ENCODE peak calls at places on chromosome 6, in seven cellular contexts. W is K562, O is tibial nerve, K is psoas muscle, A is transverse colon, D is MM.1S, N is pancreas. M is an unnamed sample.

GRCh38 chr6:170553686-170554085 is 483 bp upstream of the TBP start:
- DNase-seq in W (no peak), O (no peak), K (no peak), A (no peak), D (peak), N (peak), M (no peak)

GRCh38 chr6:43115365-43115764 is 39.3 kb downstream of the PTK7 start:
- DNase-seq in W (peak), O (no peak), K (no peak), A (no peak), D (no peak), N (no peak), M (peak)

GRCh38 chr6:122620428-122620827 is 10.2 kb downstream of the PKIB start:
- DNase-seq in W (no peak), O (no peak), K (no peak), A (no peak), D (no peak), N (no peak), M (no peak)

GRCh38 chr6:7532232-7532631 is 9.2 kb upstream of the DSP start:
- DNase-seq in W (no peak), O (no peak), K (no peak), A (peak), D (no peak), N (no peak), M (no peak)

GRCh38 chr6:99790679-99791078 is 184.0 kb downstream of the PRDM13 start:
- DNase-seq in W (no peak), O (no peak), K (no peak), A (no peak), D (no peak), N (no peak), M (no peak)

GRCh38 chr6:166104107-166104506 is 63.5 kb downstream of the TBXT start:
- DNase-seq in W (no peak), O (no peak), K (no peak), A (no peak), D (no peak), N (no peak), M (no peak)

GRCh38 chr6:110528051-110528929 is 51.9 kb upstream of the SLC22A16 start:
- DNase-seq in W (peak), O (peak), K (no peak), A (peak), D (peak), N (peak), M (peak)

GRCh38 chr6:22240025-22240424 is 56.8 kb downstream of the PRL start:
- DNase-seq in W (no peak), O (no peak), K (no peak), A (no peak), D (no peak), N (no peak), M (no peak)

GRCh38 chr6:44166116-44166515 is 7.5 kb downstream of the CAPN11 start:
- DNase-seq in W (no peak), O (no peak), K (no peak), A (no peak), D (no peak), N (no peak), M (no peak)

GRCh38 chr6:3072798-3073197 is 4.5 kb downstream of the RIPK1 start:
- DNase-seq in W (peak), O (no peak), K (no peak), A (no peak), D (no peak), N (no peak), M (no peak)

GRCh38 chr6:54085526-54085925 is 25.7 kb upstream of the MLIP start:
- DNase-seq in W (no peak), O (no peak), K (no peak), A (no peak), D (no peak), N (no peak), M (no peak)

GRCh38 chr6:37072526-37072925 is 67.1 kb downstream of the FGD2 start:
- DNase-seq in W (peak), O (no peak), K (peak), A (no peak), D (peak), N (no peak), M (no peak)

GRCh38 chr6:32982702-32983492 is 14.5 kb downstream of the BRD2 start:
- DNase-seq in W (no peak), O (no peak), K (no peak), A (no peak), D (no peak), N (no peak), M (no peak)

GRCh38 chr6:26576407-26576843 is 20.3 kb upstream of the ABT1 start:
- DNase-seq in W (peak), O (no peak), K (no peak), A (no peak), D (no peak), N (no peak), M (no peak)

GRCh38 chr6:151876122-151876521 is 68.6 kb downstream of the ESR1 start:
- DNase-seq in W (no peak), O (no peak), K (no peak), A (no peak), D (no peak), N (no peak), M (no peak)

GRCh38 chr6:154928325-154928922 is 66.7 kb upstream of the TIAM2 start:
- DNase-seq in W (peak), O (no peak), K (no peak), A (peak), D (peak), N (peak), M (peak)

GRCh38 chr6:16698988-16699868 is 62.0 kb downstream of the ATXN1 start:
- DNase-seq in W (no peak), O (no peak), K (no peak), A (no peak), D (no peak), N (no peak), M (no peak)

GRCh38 chr6:55276745-55277627 is 50.3 kb upstream of the GFRAL start:
- DNase-seq in W (peak), O (no peak), K (peak), A (no peak), D (peak), N (peak), M (peak)

GRCh38 chr6:142386657-142387056 is 84.8 kb downstream of the ADGRG6 start:
- DNase-seq in W (no peak), O (no peak), K (no peak), A (no peak), D (no peak), N (no peak), M (no peak)

GRCh38 chr6:46254331-46254730 is 83.6 kb upstream of the ENPP5 start:
- DNase-seq in W (no peak), O (no peak), K (no peak), A (no peak), D (no peak), N (no peak), M (no peak)
- H3K27ac ChIP-seq in W (no peak), O (no peak), K (no peak), A (no peak), D (no peak), N (no peak), M (no peak)

GRCh38 chr6:157670466-157671186 is 152.4 kb upstream of the SNX9 start:
- DNase-seq in W (no peak), O (no peak), K (peak), A (no peak), D (no peak), N (no peak), M (no peak)

GRCh38 chr6:157667211-157668033 is 155.6 kb upstream of the SNX9 start:
- DNase-seq in W (peak), O (no peak), K (no peak), A (peak), D (peak), N (no peak), M (peak)

GRCh38 chr6:157668690-157669089 is 154.4 kb upstream of the SNX9 start:
- DNase-seq in W (no peak), O (no peak), K (no peak), A (no peak), D (no peak), N (no peak), M (no peak)

GRCh38 chr6:157668034-157668401 is 155.0 kb upstream of the SNX9 start:
- DNase-seq in W (no peak), O (no peak), K (no peak), A (no peak), D (no peak), N (no peak), M (no peak)

DNA sequence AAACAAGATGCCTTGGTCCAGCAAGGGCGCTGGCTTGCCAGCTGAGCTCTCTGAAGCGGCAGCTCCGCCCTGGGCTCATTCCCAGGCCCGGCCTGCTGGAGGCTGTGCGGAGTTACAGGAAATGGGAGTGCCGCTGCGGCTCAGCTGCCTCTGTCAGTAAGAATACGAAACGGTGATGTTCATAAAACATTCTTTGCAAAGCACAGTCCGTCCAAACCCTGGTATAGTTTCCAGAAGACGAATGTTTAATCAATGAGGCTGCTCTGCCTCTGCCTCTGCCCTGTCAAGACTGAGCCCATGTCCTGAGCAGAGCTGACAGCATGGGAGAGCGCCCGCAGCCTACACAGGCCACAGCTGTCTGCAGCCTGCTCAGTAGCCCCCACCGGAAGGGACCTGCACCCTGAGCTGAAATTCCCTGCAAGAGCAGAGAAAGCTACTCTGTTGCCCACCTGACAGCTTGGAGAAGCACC is 153.3 kb upstream of the SNX9 start:
- DNase-seq in W (no peak), O (peak), K (peak), A (peak), D (no peak), N (no peak), M (peak)
- H3K4me3 ChIP-seq in W (no peak), O (no peak), K (peak), A (no peak), D (no peak), N (no peak), M (no peak)

GRCh38 chr6:140225587-140226438 is 851.4 kb upstream of the CITED2 start:
- DNase-seq in W (no peak), O (no peak), K (no peak), A (no peak), D (no peak), N (no peak), M (no peak)
- TF ChIP-seq CTCF in W (no peak), O (no peak), K (no peak), A (no peak), D (no peak), N (no peak), M (no peak)

GRCh38 chr6:162644153-162644552 is 83.4 kb downstream of the PRKN start:
- DNase-seq in W (no peak), O (no peak), K (peak), A (no peak), D (no peak), N (no peak), M (no peak)

GRCh38 chr6:162636167-162636566 is 91.4 kb downstream of the PRKN start:
- DNase-seq in W (no peak), O (no peak), K (no peak), A (no peak), D (no peak), N (no peak), M (no peak)

GRCh38 chr6:162637317-162637716 is 90.2 kb downstream of the PRKN start:
- DNase-seq in W (no peak), O (no peak), K (no peak), A (no peak), D (no peak), N (no peak), M (no peak)

GRCh38 chr6:162640756-162641155 is 86.8 kb downstream of the PRKN start:
- DNase-seq in W (no peak), O (no peak), K (no peak), A (no peak), D (no peak), N (no peak), M (no peak)

DNA sequence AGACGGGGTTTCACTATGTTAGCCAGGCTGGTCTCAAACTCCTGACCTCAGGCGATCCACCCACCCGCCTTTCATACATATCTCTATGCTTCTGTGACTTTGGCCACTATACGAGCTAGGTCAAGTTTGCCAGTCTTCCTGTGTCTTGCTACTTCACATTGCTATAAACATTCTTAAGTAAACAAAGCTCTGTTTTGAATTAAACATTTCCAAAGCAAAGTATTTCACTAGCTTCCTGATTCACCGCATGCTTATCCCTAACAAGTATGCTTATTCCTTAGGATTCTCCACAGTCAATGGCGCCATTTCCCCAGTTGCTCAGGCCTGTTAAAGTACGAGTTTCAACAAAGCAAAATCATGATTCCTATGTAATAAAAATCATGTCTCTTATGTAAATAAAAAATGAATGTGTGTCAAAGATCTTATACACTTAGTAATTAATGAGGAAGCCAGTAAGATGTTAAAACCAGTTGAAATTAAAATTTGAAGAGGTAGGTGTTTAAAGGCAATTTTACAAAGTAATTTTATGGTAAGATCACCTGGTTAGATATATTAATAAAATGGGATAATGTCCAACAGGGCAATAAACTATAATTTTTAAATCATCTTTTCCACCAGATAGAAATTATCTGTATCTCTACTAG is 88.5 kb downstream of the PRKN start:
- DNase-seq in W (no peak), O (no peak), K (no peak), A (no peak), D (no peak), N (no peak), M (no peak)
- H3K27ac ChIP-seq in W (no peak), O (no peak), K (no peak), A (no peak), D (no peak), N (no peak), M (no peak)

GRCh38 chr6:30741789-30742315 is 635 bp downstream of the FLOT1 start:
- DNase-seq in W (no peak), O (no peak), K (no peak), A (peak), D (no peak), N (no peak), M (no peak)
- H3K4me3 ChIP-seq in W (peak), O (peak), K (peak), A (peak), D (peak), N (peak), M (peak)